ENCODE peak calls at places on chromosome 15, in nine cellular contexts. M, A, R, W, I, Y, J, P and U are unnamed samples.

GRCh38 chr15:95875141-95875643 is 455.3 kb upstream of the NR2F2 start:
- DNase-seq in P (no peak), A (no peak), M (no peak), I (no peak), J (no peak), R (no peak), W (no peak), Y (no peak), U (no peak)

GRCh38 chr15:25620466-25620865 is 181.6 kb upstream of the UBE3A start:
- DNase-seq in J (no peak), R (no peak), I (no peak), W (no peak), A (no peak), Y (no peak), P (no peak), M (no peak), U (no peak)

GRCh38 chr15:50358805-50359204 is 3.8 kb upstream of the GABPB1 start:
- DNase-seq in A (no peak), J (no peak), W (no peak), M (no peak), Y (peak; percentile 59), P (no peak), I (no peak), R (no peak), U (peak; percentile 36)

GRCh38 chr15:82079736-82080135 is 33.9 kb upstream of the MEX3B start:
- DNase-seq in M (no peak), J (no peak), P (no peak), Y (no peak), R (no peak), W (no peak), A (no peak), I (no peak), U (no peak)

GRCh38 chr15:46938169-46938568 is 779.1 kb upstream of the SEMA6D start:
- DNase-seq in A (no peak), W (no peak), R (no peak), P (no peak), M (no peak), J (no peak), Y (no peak), I (no peak), U (no peak)

GRCh38 chr15:78016860-78017259 is 60.7 kb downstream of the TBC1D2B start:
- DNase-seq in R (no peak), A (no peak), Y (no peak), J (no peak), W (no peak), P (no peak), I (no peak), M (peak; percentile 67), U (no peak)

GRCh38 chr15:98650871-98651481 is 2.6 kb downstream of the IGF1R start:
- DNase-seq in R (no peak), M (peak; percentile 35), A (no peak), W (no peak), J (no peak), Y (peak; percentile 4), I (peak; percentile 33), P (no peak), U (no peak)

GRCh38 chr15:68783226-68784054 is 37.3 kb downstream of the ANP32A start:
- DNase-seq in J (no peak), I (peak; percentile 52), A (peak; percentile 60), P (no peak), M (peak; percentile 53), W (no peak), R (peak; percentile 57), Y (peak; percentile 36), U (peak; percentile 73)

GRCh38 chr15:30038667-30039523 is 43.9 kb upstream of the GOLGA8J start:
- DNase-seq in I (no peak), J (peak; percentile 55), W (no peak), M (peak; percentile 58), R (no peak), P (no peak), A (no peak), Y (no peak), U (no peak)

GRCh38 chr15:89963301-89964288 is 37.5 kb upstream of the ZNF710 start:
- DNase-seq in Y (no peak), P (no peak), A (no peak), R (no peak), W (no peak), J (no peak), M (no peak), I (no peak), U (no peak)

GRCh38 chr15:48777645-48778337 is 33.1 kb downstream of the CEP152 start:
- DNase-seq in P (no peak), W (no peak), I (no peak), M (no peak), R (no peak), J (no peak), Y (no peak), A (no peak), U (no peak)

GRCh38 chr15:81280696-81281095 is 43.2 kb downstream of the STARD5 start:
- DNase-seq in A (no peak), Y (no peak), M (no peak), R (no peak), J (no peak), I (no peak), P (no peak), W (no peak), U (no peak)

GRCh38 chr15:101121511-101122090 is 130.2 kb downstream of the CHSY1 start:
- DNase-seq in W (no peak), R (no peak), M (peak; percentile 20), I (peak; percentile 4), J (no peak), Y (no peak), A (no peak), P (peak; percentile 24), U (peak; percentile 62)

GRCh38 chr15:50058231-50058630 is 60.8 kb downstream of the ATP8B4 start:
- DNase-seq in Y (no peak), J (no peak), R (no peak), P (no peak), I (no peak), W (no peak), A (no peak), M (no peak), U (no peak)

GRCh38 chr15:31563421-31563820 is 236.8 kb downstream of the KLF13 start:
- DNase-seq in I (no peak), M (no peak), Y (no peak), W (no peak), A (no peak), R (no peak), P (no peak), J (no peak), U (no peak)

GRCh38 chr15:41018534-41018933 is 65.3 kb downstream of the CHAC1 start:
- DNase-seq in J (no peak), P (no peak), W (no peak), M (peak; percentile 50), Y (no peak), R (no peak), I (no peak), A (no peak), U (peak; percentile 11)